ENCODE peak calls at places on chromosome 16, in six cellular contexts. U is psoas muscle, F is adrenal gland, C is left ventricle myocardium inferior, I is HCT116, A is lower leg skin. B is an unnamed sample.

GRCh38 chr16:67975321-67976105 is 4.8 kb downstream of the DPEP3 start:
- DNase-seq in I (no peak), F (no peak), C (no peak), A (no peak), U (no peak), B (no peak)

GRCh38 chr16:20760346-20760745 is 3.5 kb upstream of the ACSM3 start:
- DNase-seq in I (no peak), F (no peak), C (no peak), A (no peak), U (no peak), B (no peak)

GRCh38 chr16:11089504-11090124 is 145.2 kb downstream of the CLEC16A start:
- DNase-seq in U (no peak), I (no peak), C (no peak), F (no peak), A (no peak), B (no peak)

GRCh38 chr16:19130852-19131808 is 17.4 kb downstream of the ITPRIPL2 start:
- DNase-seq in C (peak), I (no peak), F (peak), U (no peak), A (no peak), B (peak)

GRCh38 chr16:67000384-67001158 is 12.2 kb downstream of the CES4A start:
- DNase-seq in A (peak), C (peak), U (peak), F (peak), I (no peak), B (no peak)

GRCh38 chr16:67161595-67162058 is 1.9 kb downstream of the FBXL8 start:
- DNase-seq in U (no peak), A (no peak), I (no peak), F (peak), C (peak), B (no peak)

GRCh38 chr16:80759419-80760162 is 44.8 kb downstream of the CDYL2 start:
- DNase-seq in I (no peak), F (no peak), A (no peak), C (no peak), U (no peak), B (no peak)

GRCh38 chr16:23953476-23953875 is 117.7 kb downstream of the PRKCB start:
- DNase-seq in I (no peak), F (no peak), C (no peak), U (no peak), A (no peak), B (no peak)

GRCh38 chr16:6611535-6611934 is 721.1 kb upstream of the RBFOX1 start:
- DNase-seq in F (peak), U (no peak), I (no peak), A (no peak), C (no peak), B (no peak)

GRCh38 chr16:83298541-83298940 is 509.2 kb upstream of the HSBP1 start:
- DNase-seq in U (no peak), I (no peak), F (no peak), A (no peak), C (no peak), B (no peak)

GRCh38 chr16:73152731-73153130 is 104.8 kb upstream of the ZFHX3 start:
- DNase-seq in I (no peak), C (no peak), F (no peak), A (no peak), U (no peak), B (no peak)

GRCh38 chr16:28106467-28106866 is 43.0 kb upstream of the GSG1L start:
- DNase-seq in F (no peak), C (no peak), A (no peak), U (no peak), I (no peak), B (no peak)

GRCh38 chr16:67931712-67932461 is at the start of gene CTRL:
- DNase-seq in A (no peak), U (no peak), I (no peak), C (no peak), F (no peak), B (no peak)

GRCh38 chr16:72833969-72834368 is 214.0 kb downstream of the ZFHX3 start:
- DNase-seq in I (no peak), A (no peak), F (no peak), U (no peak), C (no peak), B (no peak)

GRCh38 chr16:78292726-78293380 is 193.4 kb downstream of the WWOX start:
- DNase-seq in C (no peak), F (no peak), I (no peak), A (peak), U (no peak), B (no peak)

GRCh38 chr16:82713778-82714177 is 87.0 kb downstream of the CDH13 start:
- DNase-seq in I (no peak), F (no peak), C (no peak), U (no peak), A (no peak), B (no peak)

GRCh38 chr16:17372383-17372782 is 98.4 kb downstream of the XYLT1 start:
- DNase-seq in C (no peak), I (no peak), U (no peak), A (no peak), F (no peak), B (no peak)

GRCh38 chr16:81515281-81515680 is 70.7 kb downstream of the CMIP start:
- DNase-seq in F (no peak), U (no peak), I (no peak), A (no peak), C (no peak), B (no peak)

GRCh38 chr16:56355221-56355620 is 70.1 kb downstream of the AMFR start:
- DNase-seq in F (no peak), A (no peak), C (no peak), U (no peak), I (no peak), B (no peak)

GRCh38 chr16:66673691-66674090 is 22.9 kb downstream of the CMTM4 start:
- DNase-seq in F (no peak), C (no peak), I (no peak), A (no peak), U (no peak), B (no peak)

GRCh38 chr16:8704098-8704497 is 29.7 kb downstream of the ABAT start:
- DNase-seq in A (no peak), I (no peak), U (no peak), F (no peak), C (no peak), B (no peak)

GRCh38 chr16:11526921-11527320 is 59.8 kb downstream of the LITAF start:
- DNase-seq in U (no peak), F (no peak), A (no peak), C (no peak), I (no peak), B (no peak)

GRCh38 chr16:66085651-66086050 is 280.8 kb upstream of the CDH5 start:
- DNase-seq in C (no peak), F (no peak), U (no peak), I (no peak), A (no peak), B (no peak)

GRCh38 chr16:23771642-23772041 is 16.8 kb downstream of the CHP2 start:
- DNase-seq in F (no peak), I (no peak), C (no peak), U (no peak), A (no peak), B (no peak)

GRCh38 chr16:72001180-72001890 is 1.1 kb upstream of the PKD1L3 start:
- DNase-seq in U (no peak), C (no peak), F (no peak), I (no peak), A (no peak), B (no peak)

DNA sequence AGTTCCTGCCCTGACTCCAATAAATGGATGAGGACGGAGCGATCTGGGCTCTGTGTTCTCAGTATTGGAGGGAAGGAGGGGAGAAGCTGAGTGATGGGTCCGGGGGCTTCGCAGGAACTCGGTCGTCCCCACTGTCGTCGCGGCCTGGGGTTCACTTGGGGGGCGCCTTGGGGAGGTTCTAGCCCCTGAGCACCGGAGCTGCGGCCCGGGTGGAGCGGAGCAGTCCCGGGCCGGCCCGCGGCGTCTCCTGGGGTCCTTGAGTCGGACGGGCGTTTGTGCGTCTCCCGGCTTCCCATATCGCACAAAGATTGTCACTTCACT is 600 bp upstream of the HBM start:
- DNase-seq in U (no peak), A (no peak), F (no peak), C (no peak), I (no peak), B (no peak)
- H3K4me3 ChIP-seq in U (peak), A (no peak), F (no peak), C (peak), I (no peak), B (no peak)

DNA sequence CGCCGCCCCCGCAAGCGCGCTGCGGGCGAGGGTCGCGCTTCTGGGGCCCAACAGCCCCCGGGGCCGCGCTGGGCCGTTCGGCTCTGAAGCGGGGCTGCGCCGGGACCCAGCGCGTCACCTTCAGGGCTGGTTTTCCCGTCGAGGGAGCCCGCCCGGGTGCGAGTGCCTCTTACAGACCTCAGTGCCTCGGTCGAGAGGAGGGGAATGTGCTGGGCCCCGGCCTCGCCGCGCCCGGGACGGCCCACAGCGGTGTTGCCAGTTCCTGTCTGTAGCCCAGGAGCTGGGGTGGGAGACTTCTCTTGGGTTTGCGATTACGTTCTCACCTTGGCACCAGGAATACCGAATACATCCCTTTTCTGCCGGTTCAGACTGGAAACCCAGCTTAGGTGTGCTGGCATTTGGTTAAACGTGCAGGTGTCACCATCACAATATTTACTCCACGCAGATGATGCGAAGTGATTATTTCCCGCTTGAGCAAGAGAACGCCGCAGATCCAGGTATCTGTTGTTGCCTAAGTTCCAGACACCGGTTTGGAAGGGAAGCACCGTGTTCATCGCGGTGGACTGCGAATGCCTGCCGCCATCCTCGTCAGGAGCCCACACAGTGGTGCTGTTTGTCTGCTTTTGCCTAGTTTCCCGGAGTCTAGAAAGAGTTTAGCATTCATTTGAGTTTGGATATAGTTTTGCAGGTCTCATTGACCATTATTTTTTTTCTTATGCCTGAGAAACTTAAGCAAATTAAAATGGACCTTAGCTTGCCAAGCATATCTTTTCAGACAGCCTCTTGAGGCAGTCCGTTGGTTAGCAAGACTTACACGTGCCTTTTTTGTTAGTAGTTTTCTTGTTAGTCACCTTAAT is 915 bp downstream of the MAP1LC3B start:
- DNase-seq in I (no peak), U (no peak), F (peak), A (peak), C (peak), B (no peak)
- TF ChIP-seq CTCF in I (no peak), U (peak), F (peak), A (no peak), C (peak), B (peak)

GRCh38 chr16:87784812-87785211 is 19.0 kb upstream of the KLHDC4 start:
- DNase-seq in I (no peak), F (peak), C (no peak), U (no peak), A (no peak), B (no peak)

GRCh38 chr16:87778476-87778829 is 12.7 kb upstream of the KLHDC4 start:
- DNase-seq in U (no peak), A (no peak), F (no peak), I (no peak), C (no peak), B (no peak)

GRCh38 chr16:87780385-87780989 is 14.7 kb upstream of the KLHDC4 start:
- DNase-seq in I (no peak), A (no peak), U (no peak), C (peak), F (peak), B (no peak)

DNA sequence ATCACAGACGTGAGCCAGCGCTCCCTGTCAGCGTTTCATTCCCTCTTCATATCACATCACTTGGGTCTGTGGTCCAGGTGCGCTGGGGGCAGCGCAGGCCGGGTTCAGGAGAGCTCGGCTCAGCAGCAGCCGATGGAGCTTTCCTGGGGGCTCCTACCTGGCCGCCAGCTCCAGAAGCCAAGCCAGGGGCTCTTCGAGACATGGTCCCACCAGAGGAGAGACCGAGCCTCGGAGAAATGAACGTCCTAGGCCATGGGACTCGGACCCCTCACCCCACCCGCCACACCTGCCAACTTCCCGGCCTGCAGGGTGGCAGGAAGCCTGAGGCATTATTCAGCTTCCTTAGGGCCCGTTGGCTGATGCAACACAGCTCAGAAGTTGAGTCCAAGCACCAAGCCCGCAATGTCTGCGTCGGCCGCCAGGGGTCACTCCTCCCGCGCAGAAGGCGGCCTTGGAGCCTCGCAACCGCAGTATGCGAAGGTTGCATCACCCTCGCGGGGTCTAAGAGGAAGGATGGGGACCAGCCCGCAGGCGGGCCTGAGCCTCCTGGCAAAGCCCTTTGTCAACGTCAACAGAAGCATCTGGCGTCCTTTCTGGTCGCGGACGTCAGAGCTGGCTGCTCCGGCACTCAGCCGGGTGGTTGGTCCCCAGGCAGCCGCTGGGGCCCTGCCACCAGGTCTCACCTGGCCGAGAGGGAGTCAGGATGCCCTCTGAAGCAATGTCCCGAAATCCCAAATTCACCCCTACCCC is 13.2 kb upstream of the KLHDC4 start:
- DNase-seq in F (peak), C (peak), A (peak), I (peak), U (peak), B (peak)
- H3K4me3 ChIP-seq in F (no peak), C (no peak), A (no peak), I (no peak), U (no peak), B (no peak)

GRCh38 chr16:46830417-46830901 is 521 bp downstream of the C16orf87 start:
- DNase-seq in U (peak), F (peak), C (peak), I (no peak), A (no peak), B (no peak)

GRCh38 chr16:46832757-46833464 is 1.9 kb upstream of the C16orf87 start:
- DNase-seq in U (no peak), F (peak), C (no peak), I (no peak), A (no peak), B (no peak)

GRCh38 chr16:46830902-46831647 is at the start of gene C16orf87:
- DNase-seq in A (peak), F (peak), C (peak), I (peak), U (peak), B (peak)

GRCh38 chr16:46836521-46837292 is 5.7 kb upstream of the C16orf87 start:
- DNase-seq in U (no peak), A (no peak), C (no peak), F (no peak), I (no peak), B (no peak)

DNA sequence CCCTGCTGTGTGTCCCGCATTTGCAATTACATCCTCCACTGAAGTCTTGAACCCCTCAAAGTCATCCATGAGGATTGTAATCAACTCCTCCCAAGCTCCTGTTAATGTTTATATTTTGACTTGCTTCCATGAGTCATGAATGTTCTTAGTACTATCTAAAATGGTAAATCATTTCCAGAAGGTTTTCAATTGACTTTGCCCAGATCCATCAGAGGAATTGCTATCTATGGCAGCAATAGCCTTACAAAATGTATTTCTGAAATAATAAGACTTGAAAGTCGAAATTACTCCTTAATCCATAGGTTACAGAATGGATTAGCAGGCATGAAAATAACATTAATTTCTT is 2.5 kb upstream of the C16orf87 start:
- DNase-seq in A (no peak), I (no peak), F (no peak), U (no peak), C (no peak), B (no peak)
- TF ChIP-seq CTCF in A (no peak), I (no peak), F (no peak), U (no peak), C (no peak), B (no peak)

GRCh38 chr16:76277099-76278030 is at the start of gene CNTNAP4:
- DNase-seq in F (no peak), I (no peak), A (peak), U (peak), C (no peak), B (no peak)
- H3K4me3 ChIP-seq in F (no peak), I (no peak), A (no peak), U (no peak), C (no peak), B (no peak)

GRCh38 chr16:62068747-62069146 is 32.5 kb upstream of the CDH8 start:
- DNase-seq in U (no peak), A (no peak), I (no peak), C (no peak), F (no peak), B (no peak)
- TF ChIP-seq CTCF in U (no peak), A (no peak), I (peak), C (no peak), F (no peak), B (peak)

GRCh38 chr16:85026696-85027095 is 899 bp upstream of the KIAA0513 start:
- DNase-seq in I (no peak), A (no peak), U (no peak), F (no peak), C (no peak), B (no peak)
- H3K4me3 ChIP-seq in I (peak), A (no peak), U (peak), F (no peak), C (peak), B (peak)

GRCh38 chr16:88811850-88812736 is at the start of gene APRT:
- DNase-seq in U (peak), A (peak), C (peak), I (peak), F (peak), B (peak)

GRCh38 chr16:88809676-88810165 is 2.0 kb downstream of the APRT start:
- DNase-seq in F (no peak), C (no peak), A (no peak), U (peak), I (no peak), B (no peak)

GRCh38 chr16:88811600-88811849 is 203 bp downstream of the APRT start:
- DNase-seq in I (no peak), U (no peak), F (no peak), A (no peak), C (no peak), B (no peak)

GRCh38 chr16:88810166-88810867 is 1.4 kb downstream of the APRT start:
- DNase-seq in A (no peak), U (no peak), F (no peak), I (no peak), C (no peak), B (no peak)

DNA sequence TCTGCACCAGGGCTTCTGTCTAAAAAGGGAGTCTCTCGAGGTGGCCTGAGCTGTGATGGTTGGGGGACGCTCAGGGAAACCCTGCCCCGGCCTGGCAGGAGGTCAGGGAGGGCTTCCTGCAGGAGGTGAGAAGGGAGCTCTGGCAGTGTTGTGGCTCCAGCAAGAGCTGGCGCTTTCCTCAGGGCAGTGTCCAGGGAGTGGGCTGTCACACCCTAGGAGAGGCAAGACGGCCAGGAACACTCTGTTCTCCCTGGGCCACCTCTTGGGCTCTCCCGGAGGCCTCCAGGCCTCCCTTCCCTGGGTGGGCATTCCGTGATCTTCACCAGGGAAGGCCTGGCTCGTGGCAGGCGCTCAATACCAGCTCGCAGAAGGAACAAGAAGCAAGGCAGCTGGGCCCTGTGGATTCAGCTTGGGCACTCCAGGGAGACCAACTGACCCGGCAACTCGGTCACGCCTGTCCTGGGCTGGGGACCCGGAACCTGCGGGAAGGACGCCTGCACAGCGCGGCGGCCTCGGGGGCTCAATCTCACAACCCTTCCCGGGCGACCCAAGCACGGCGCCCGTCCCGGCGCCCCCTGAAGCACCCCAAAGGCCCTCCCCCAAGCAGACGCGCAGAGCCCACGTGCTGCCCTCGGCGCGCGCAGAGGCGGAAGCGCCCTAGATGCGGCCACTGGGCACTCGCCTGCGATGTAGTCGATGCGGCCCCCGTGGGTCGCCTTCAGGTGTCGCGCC is 694 bp downstream of the APRT start:
- DNase-seq in A (peak), C (peak), I (peak), U (peak), F (peak), B (no peak)
- TF ChIP-seq CTCF in A (no peak), C (no peak), I (no peak), U (no peak), F (no peak), B (no peak)

B was measured in astrocyte of the cerebellum.